ENCODE peak calls at places on chromosomes 13 and 19, in four cellular contexts. I is suprapubic skin, B is OCI-LY7, C is adrenal gland. M is an unnamed sample.

GRCh38 chr19:289651-290538 is 1.3 kb downstream of the PLPP2 start:
- DNase-seq in I (no peak), B (no peak), C (no peak), M (peak; percentile 64)

GRCh38 chr13:19967619-19968018 is 9.1 kb downstream of the ZMYM2 start:
- DNase-seq in I (no peak), B (peak; percentile 70), C (no peak), M (no peak)

GRCh38 chr13:40776681-40777165 is 5.7 kb upstream of the MRPS31 start:
- DNase-seq in I (no peak), B (peak; percentile 67), C (no peak), M (peak; percentile 87)

GRCh38 chr19:13152854-13153626 is 2.8 kb downstream of the IER2 start:
- DNase-seq in I (peak; percentile 97), B (peak; percentile 95), C (peak; percentile 99), M (peak; percentile 97)

GRCh38 chr19:55654833-55655647 is at the start of gene U2AF2:
- DNase-seq in I (peak; percentile 97), B (peak; percentile 94), C (peak; percentile 98), M (peak; percentile 97)

GRCh38 chr13:45928196-45928595 is 76.6 kb upstream of the SIAH3 start:
- DNase-seq in I (no peak), B (no peak), C (no peak), M (no peak)

GRCh38 chr19:1492474-1493006 is 1.6 kb downstream of the REEP6 start:
- DNase-seq in I (no peak), B (no peak), C (no peak), M (no peak)

GRCh38 chr13:102839462-102839861 is 6.4 kb upstream of the ERCC5 start:
- DNase-seq in I (no peak), B (no peak), C (no peak), M (no peak)

GRCh38 chr13:33140161-33140560 is 123.9 kb downstream of the KL start:
- DNase-seq in I (no peak), B (no peak), C (no peak), M (no peak)

GRCh38 chr13:79090552-79091159 is 315.4 kb downstream of the RBM26 start:
- DNase-seq in I (no peak), B (no peak), C (no peak), M (no peak)

GRCh38 chr13:113850722-113851479 is 13.0 kb downstream of the GAS6 start:
- DNase-seq in I (no peak), B (no peak), C (no peak), M (no peak)

GRCh38 chr13:74135306-74136088 is 1.3 kb upstream of the KLF12 start:
- DNase-seq in I (peak; percentile 75), B (peak; percentile 84), C (peak; percentile 66), M (peak; percentile 77)

GRCh38 chr13:112776971-112777370 is 87.1 kb downstream of the ATP11A start:
- DNase-seq in I (peak; percentile 40), B (no peak), C (no peak), M (no peak)

GRCh38 chr13:111623170-111623569 is 302.7 kb downstream of the TEX29 start:
- DNase-seq in I (no peak), B (no peak), C (no peak), M (no peak)

GRCh38 chr19:19021115-19021514 is 12.2 kb downstream of the SUGP2 start:
- DNase-seq in I (no peak), B (no peak), C (no peak), M (no peak)

GRCh38 chr13:93338906-93339305 is 112.3 kb downstream of the GPC6 start:
- DNase-seq in I (no peak), B (no peak), C (no peak), M (no peak)

GRCh38 chr13:19959141-19959830 is 759 bp downstream of the ZMYM2 start:
- DNase-seq in I (peak; percentile 79), B (peak; percentile 73), C (peak; percentile 77), M (peak; percentile 80)

GRCh38 chr19:10685210-10685609 is 16.0 kb upstream of the QTRT1 start:
- DNase-seq in I (no peak), B (no peak), C (no peak), M (no peak)

GRCh38 chr19:13002389-13002898 is 7.2 kb downstream of the NFIX start:
- DNase-seq in I (peak; percentile 71), B (no peak), C (no peak), M (no peak)

GRCh38 chr13:95505265-95505664 is 47.3 kb upstream of the CLDN10 start:
- DNase-seq in I (no peak), B (no peak), C (no peak), M (no peak)

GRCh38 chr13:72567566-72567965 is 159.9 kb downstream of the MZT1 start:
- DNase-seq in I (no peak), B (no peak), C (no peak), M (no peak)

GRCh38 chr19:29714371-29714952 is 599 bp downstream of the C19orf12 start:
- DNase-seq in I (no peak), B (no peak), C (no peak), M (no peak)

GRCh38 chr19:49987159-49987698 is 26.3 kb upstream of the SIGLEC11 start:
- DNase-seq in I (peak; percentile 83), B (peak; percentile 90), C (peak; percentile 94), M (peak; percentile 88)

GRCh38 chr13:98372886-98373285 is 195.8 kb upstream of the RNF113B start:
- DNase-seq in I (no peak), B (no peak), C (no peak), M (no peak)

GRCh38 chr13:40315416-40316064 is 350.9 kb downstream of the FOXO1 start:
- DNase-seq in I (no peak), B (peak; percentile 37), C (peak; percentile 62), M (peak; percentile 78)

GRCh38 chr13:20118268-20119140 is 42.3 kb downstream of the GJA3 start:
- DNase-seq in I (no peak), B (no peak), C (peak; percentile 75), M (peak; percentile 25)

GRCh38 chr19:40539070-40539469 is 37.6 kb upstream of the SHKBP1 start:
- DNase-seq in I (no peak), B (no peak), C (no peak), M (no peak)

GRCh38 chr19:54388001-54388802 is 23.5 kb upstream of the LAIR1 start:
- DNase-seq in I (no peak), B (peak; percentile 60), C (no peak), M (peak; percentile 39)

GRCh38 chr19:19064811-19065745 is 1.3 kb downstream of the SLC25A42 start:
- DNase-seq in I (no peak), B (peak; percentile 50), C (no peak), M (peak; percentile 59)

GRCh38 chr13:21625366-21625765 is 21.4 kb upstream of the MICU2 start:
- DNase-seq in I (no peak), B (peak; percentile 50), C (peak; percentile 62), M (no peak)

GRCh38 chr13:92838786-92839185 is 387.8 kb upstream of the GPC6 start:
- DNase-seq in I (no peak), B (no peak), C (no peak), M (no peak)

GRCh38 chr13:114053026-114053425 is 79.2 kb upstream of the C13orf46 start:
- DNase-seq in I (no peak), B (no peak), C (no peak), M (no peak)

GRCh38 chr19:39848392-39848791 is 2.2 kb upstream of the FBL start:
- DNase-seq in I (no peak), B (no peak), C (no peak), M (no peak)

GRCh38 chr19:58349590-58349989 is 3.7 kb downstream of the A1BG start:
- DNase-seq in I (no peak), B (no peak), C (no peak), M (no peak)

GRCh38 chr19:9721861-9722260 is 46.7 kb downstream of the ZNF846 start:
- DNase-seq in I (no peak), B (no peak), C (no peak), M (no peak)

GRCh38 chr19:5470264-5470671 is 15.1 kb downstream of the ZNRF4 start:
- DNase-seq in I (no peak), B (no peak), C (no peak), M (no peak)

GRCh38 chr13:24146961-24147569 is 13.5 kb upstream of the SPATA13 start:
- DNase-seq in I (no peak), B (no peak), C (no peak), M (no peak)

GRCh38 chr13:113926951-113927660 is 46.8 kb downstream of the C13orf46 start:
- DNase-seq in I (peak; percentile 61), B (no peak), C (peak; percentile 31), M (peak; percentile 4)

GRCh38 chr13:21106089-21106488 is 44.7 kb upstream of the LATS2 start:
- DNase-seq in I (no peak), B (no peak), C (no peak), M (no peak)

GRCh38 chr19:42445948-42446347 is 3.2 kb upstream of the CXCL17 start:
- DNase-seq in I (no peak), B (no peak), C (no peak), M (no peak)

M was measured in activated CD4-positive, alpha-beta memory T cell treated with anti-CD3 and anti-CD28 coated beads for 36 hours.